ENCODE peak calls at places on chromosomes 11 and 22, in four cellular contexts. Y is adrenal gland, I is lower leg skin, B is body of pancreas. D is an unnamed sample.

GRCh38 chr22:27137809-27138400 is 480.5 kb downstream of the MIAT start:
- DNase-seq in Y (no peak), I (no peak), B (no peak), D (no peak)

GRCh38 chr11:62143727-62144126 is 19.9 kb downstream of the INCENP start:
- DNase-seq in Y (peak), I (peak), B (no peak), D (no peak)

GRCh38 chr22:46905415-46905814 is 143.0 kb downstream of the TBC1D22A start:
- DNase-seq in Y (no peak), I (peak), B (no peak), D (no peak)

GRCh38 chr22:37030560-37031281 is 11.2 kb downstream of the MPST start:
- DNase-seq in Y (no peak), I (no peak), B (no peak), D (no peak)

GRCh38 chr22:29167032-29167911 is 38.4 kb upstream of the EMID1 start:
- DNase-seq in Y (no peak), I (no peak), B (no peak), D (no peak)

GRCh38 chr22:30115705-30116104 is 35.4 kb downstream of the HORMAD2 start:
- DNase-seq in Y (no peak), I (no peak), B (no peak), D (no peak)

GRCh38 chr11:28110839-28111235 is 2.6 kb downstream of the METTL15 start:
- DNase-seq in Y (no peak), I (no peak), B (no peak), D (no peak)

GRCh38 chr11:134014502-134014901 is 54.4 kb upstream of the JAM3 start:
- DNase-seq in Y (peak), I (no peak), B (peak), D (no peak)

GRCh38 chr22:50027639-50028537 is 15.3 kb upstream of the IL17REL start:
- DNase-seq in Y (no peak), I (peak), B (no peak), D (no peak)

GRCh38 chr11:60124802-60125432 is 36.5 kb downstream of the MS4A2 start:
- DNase-seq in Y (no peak), I (no peak), B (no peak), D (no peak)

GRCh38 chr22:43992331-43992821 is 31.7 kb upstream of the PARVB start:
- DNase-seq in Y (no peak), I (no peak), B (no peak), D (no peak)

GRCh38 chr11:3890806-3891205 is 35.3 kb downstream of the STIM1 start:
- DNase-seq in Y (no peak), I (no peak), B (no peak), D (no peak)

GRCh38 chr11:122305018-122305417 is 189.0 kb upstream of the BLID start:
- DNase-seq in Y (no peak), I (no peak), B (no peak), D (no peak)

GRCh38 chr22:29030016-29030617 is 31.5 kb downstream of the C22orf31 start:
- DNase-seq in Y (no peak), I (no peak), B (peak), D (no peak)

GRCh38 chr11:68840661-68841653 is 759 bp downstream of the CPT1A start:
- DNase-seq in Y (peak), I (peak), B (peak), D (no peak)

GRCh38 chr22:42760806-42761565 is 40.3 kb upstream of the A4GALT start:
- DNase-seq in Y (no peak), I (no peak), B (no peak), D (no peak)

GRCh38 chr11:17581732-17582053 is 34.6 kb downstream of the OTOG start:
- DNase-seq in Y (peak), I (peak), B (no peak), D (no peak)

GRCh38 chr11:12845739-12846358 is 163.3 kb upstream of the RASSF10 start:
- DNase-seq in Y (no peak), I (no peak), B (peak), D (no peak)

GRCh38 chr11:94895971-94896370 is 77.4 kb downstream of the CWC15 start:
- DNase-seq in Y (no peak), I (no peak), B (no peak), D (no peak)

GRCh38 chr11:133911169-133911568 is 45.6 kb downstream of the IGSF9B start:
- DNase-seq in Y (no peak), I (no peak), B (no peak), D (no peak)

GRCh38 chr11:26297179-26297970 is 34.6 kb upstream of the ANO3 start:
- DNase-seq in Y (no peak), I (no peak), B (peak), D (no peak)

GRCh38 chr11:130449996-130450419 is 1.6 kb downstream of the ADAMTS15 start:
- DNase-seq in Y (peak), I (peak), B (peak), D (no peak)

GRCh38 chr22:46330426-46330825 is 5.1 kb upstream of the TRMU start:
- DNase-seq in Y (no peak), I (no peak), B (no peak), D (no peak)

GRCh38 chr11:10042699-10043098 is 251.3 kb downstream of the SBF2 start:
- DNase-seq in Y (no peak), I (no peak), B (peak), D (no peak)

GRCh38 chr22:30224161-30224857 is 22.2 kb downstream of the LIF start:
- DNase-seq in Y (no peak), I (no peak), B (no peak), D (no peak)

GRCh38 chr11:62883677-62884076 is 3.0 kb downstream of the SLC3A2 start:
- DNase-seq in Y (no peak), I (no peak), B (no peak), D (no peak)

GRCh38 chr22:17786435-17787158 is 12.3 kb upstream of the BID start:
- DNase-seq in Y (peak), I (peak), B (peak), D (no peak)

GRCh38 chr11:9151631-9152030 is 60.2 kb upstream of the SCUBE2 start:
- DNase-seq in Y (no peak), I (no peak), B (no peak), D (no peak)

GRCh38 chr11:128152796-128153696 is 434.3 kb downstream of the ETS1 start:
- DNase-seq in Y (no peak), I (no peak), B (no peak), D (no peak)

GRCh38 chr11:18000760-18001159 is 12.1 kb downstream of the SERGEF start:
- DNase-seq in Y (no peak), I (no peak), B (no peak), D (no peak)

GRCh38 chr11:64268687-64269379 is 15.6 kb downstream of the BAD start:
- DNase-seq in Y (peak), I (peak), B (peak), D (no peak)

GRCh38 chr11:64275031-64275800 is 9.2 kb downstream of the BAD start:
- DNase-seq in Y (no peak), I (no peak), B (no peak), D (no peak)

GRCh38 chr11:64268028-64268686 is 16.3 kb downstream of the BAD start:
- DNase-seq in Y (no peak), I (no peak), B (peak), D (no peak)

GRCh38 chr11:64269380-64270234 is 14.9 kb downstream of the BAD start:
- DNase-seq in Y (peak), I (peak), B (peak), D (peak)

GRCh38 chr11:64271339-64272132 is 12.9 kb downstream of the BAD start:
- DNase-seq in Y (peak), I (peak), B (peak), D (peak)
- TF ChIP-seq POLR2A in Y (peak), I (no peak), B (no peak), D (no peak)

GRCh38 chr11:75823415-75823814 is 8.4 kb downstream of the UVRAG start:
- DNase-seq in Y (no peak), I (no peak), B (no peak), D (no peak)

GRCh38 chr11:75831915-75832502 is 17.0 kb downstream of the UVRAG start:
- DNase-seq in Y (peak), I (no peak), B (no peak), D (no peak)

GRCh38 chr11:75821202-75821601 is 6.2 kb downstream of the UVRAG start:
- DNase-seq in Y (no peak), I (no peak), B (no peak), D (no peak)

GRCh38 chr11:75827562-75827961 is 12.6 kb downstream of the UVRAG start:
- DNase-seq in Y (no peak), I (no peak), B (no peak), D (no peak)

GRCh38 chr11:75826463-75827220 is 11.6 kb downstream of the UVRAG start:
- DNase-seq in Y (no peak), I (no peak), B (no peak), D (no peak)
- H3K4me3 ChIP-seq in Y (no peak), I (no peak), B (no peak), D (no peak)

GRCh38 chr11:77031599-77031998 is 2.6 kb upstream of the B3GNT6 start:
- DNase-seq in Y (no peak), I (no peak), B (no peak), D (no peak)

GRCh38 chr11:77026743-77027142 is 7.5 kb upstream of the B3GNT6 start:
- DNase-seq in Y (no peak), I (no peak), B (no peak), D (no peak)

GRCh38 chr11:77030834-77031414 is 3.3 kb upstream of the B3GNT6 start:
- DNase-seq in Y (no peak), I (no peak), B (no peak), D (no peak)

GRCh38 chr11:77027275-77027674 is 6.9 kb upstream of the B3GNT6 start:
- DNase-seq in Y (no peak), I (no peak), B (no peak), D (no peak)

GRCh38 chr11:77029829-77030228 is 4.4 kb upstream of the B3GNT6 start:
- DNase-seq in Y (no peak), I (no peak), B (no peak), D (no peak)
- TF ChIP-seq POLR2A in Y (no peak), I (no peak), B (no peak), D (no peak)

DNA sequence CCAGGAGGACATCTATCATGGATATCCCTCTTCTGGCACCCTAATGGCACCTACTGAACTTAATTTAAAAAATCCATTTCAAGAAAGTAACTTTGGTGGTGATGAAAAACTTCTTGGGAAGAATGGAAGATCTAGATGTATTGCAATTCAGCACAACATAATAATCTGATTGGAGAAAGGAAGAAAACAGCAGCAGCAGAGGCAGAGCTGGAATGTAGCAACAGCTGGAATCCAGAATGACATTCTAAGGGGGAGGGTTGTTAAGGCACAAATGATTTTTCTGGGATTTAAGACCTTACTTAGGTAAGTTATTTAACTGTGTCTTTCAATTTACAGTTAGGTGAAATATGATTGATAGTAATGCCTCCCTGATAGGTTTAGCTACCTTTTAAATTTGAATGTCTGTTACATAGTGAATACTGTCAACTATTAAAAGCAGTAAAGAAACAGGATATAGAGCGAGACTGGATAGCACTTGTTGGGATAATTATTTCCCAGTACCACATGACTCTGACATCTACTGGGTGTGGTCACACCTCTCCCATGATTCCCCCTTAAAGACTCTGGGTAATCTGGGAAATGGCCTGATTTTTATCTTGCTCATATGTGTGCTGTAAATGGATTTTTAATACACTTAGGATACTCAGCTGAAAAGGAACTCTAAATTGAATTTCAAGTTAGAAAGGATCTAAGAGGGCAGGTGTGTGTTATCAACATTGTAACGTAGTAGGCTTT is 11.7 kb downstream of the CAPRIN1 start:
- DNase-seq in Y (no peak), I (no peak), B (no peak), D (no peak)
- H3K4me3 ChIP-seq in Y (no peak), I (no peak), B (no peak), D (no peak)

GRCh38 chr11:118997627-118998387 is at the start of gene CENATAC:
- DNase-seq in Y (peak), I (peak), B (peak), D (peak)

GRCh38 chr11:118996926-118997626 is 862 bp upstream of the CENATAC start:
- DNase-seq in Y (no peak), I (no peak), B (no peak), D (no peak)

GRCh38 chr11:118998388-118998717 is 415 bp downstream of the CENATAC start:
- DNase-seq in Y (no peak), I (no peak), B (no peak), D (no peak)

GRCh38 chr11:119000906-119001305 is 3.0 kb downstream of the CENATAC start:
- DNase-seq in Y (no peak), I (no peak), B (no peak), D (no peak)

GRCh38 chr11:118998822-118999221 is 884 bp downstream of the CENATAC start:
- DNase-seq in Y (peak), I (no peak), B (no peak), D (no peak)
- TF ChIP-seq POLR2A in Y (peak), I (no peak), B (no peak), D (no peak)

DNA sequence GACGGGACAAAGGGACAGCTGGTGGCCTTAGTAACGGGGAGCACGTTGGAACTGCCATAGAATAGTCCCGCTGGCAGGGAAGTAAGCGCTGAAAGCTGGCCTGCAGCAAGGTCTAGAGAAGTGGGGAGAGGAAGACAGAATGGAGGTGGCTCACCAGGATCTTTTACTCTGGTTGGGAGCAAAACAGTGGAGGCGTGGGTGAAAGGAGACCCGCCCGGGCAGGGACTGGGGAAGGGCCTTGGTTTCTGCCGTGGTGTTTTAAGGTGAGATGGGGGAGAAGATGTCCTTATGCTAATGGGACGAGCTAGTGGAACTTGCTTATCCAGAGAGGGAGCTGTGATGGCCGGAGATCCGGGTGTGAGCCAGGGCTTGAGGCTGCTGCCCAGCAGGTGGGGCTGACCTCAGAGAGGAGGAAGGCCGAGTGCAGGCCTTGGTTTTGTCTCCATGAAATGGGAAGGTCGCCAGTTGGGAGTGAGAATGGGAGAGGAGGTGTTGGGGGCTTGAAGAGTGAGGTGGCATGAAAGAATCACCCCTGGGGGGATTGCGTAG is 56.4 kb upstream of the CTTN start:
- DNase-seq in Y (peak), I (no peak), B (no peak), D (no peak)
- H3K4me3 ChIP-seq in Y (no peak), I (no peak), B (no peak), D (no peak)

GRCh38 chr22:38312261-38312800 is 4.9 kb downstream of the CSNK1E start:
- DNase-seq in Y (no peak), I (no peak), B (no peak), D (no peak)
- TF ChIP-seq POLR2A in Y (no peak), I (no peak), B (no peak), D (no peak)

GRCh38 chr11:40289370-40289769 is 1170.1 kb downstream of the LRRC4C start:
- DNase-seq in Y (no peak), I (no peak), B (no peak), D (no peak)

GRCh38 chr11:40293655-40294342 is 1165.7 kb downstream of the LRRC4C start:
- DNase-seq in Y (peak), I (peak), B (peak), D (no peak)

GRCh38 chr11:40290031-40290650 is 1169.3 kb downstream of the LRRC4C start:
- DNase-seq in Y (no peak), I (no peak), B (no peak), D (no peak)

GRCh38 chr11:40292636-40293585 is 1166.5 kb downstream of the LRRC4C start:
- DNase-seq in Y (no peak), I (no peak), B (no peak), D (no peak)

GRCh38 chr11:40291304-40292100 is 1168.0 kb downstream of the LRRC4C start:
- DNase-seq in Y (no peak), I (no peak), B (no peak), D (no peak)
- H3K4me3 ChIP-seq in Y (no peak), I (no peak), B (no peak), D (no peak)

DNA sequence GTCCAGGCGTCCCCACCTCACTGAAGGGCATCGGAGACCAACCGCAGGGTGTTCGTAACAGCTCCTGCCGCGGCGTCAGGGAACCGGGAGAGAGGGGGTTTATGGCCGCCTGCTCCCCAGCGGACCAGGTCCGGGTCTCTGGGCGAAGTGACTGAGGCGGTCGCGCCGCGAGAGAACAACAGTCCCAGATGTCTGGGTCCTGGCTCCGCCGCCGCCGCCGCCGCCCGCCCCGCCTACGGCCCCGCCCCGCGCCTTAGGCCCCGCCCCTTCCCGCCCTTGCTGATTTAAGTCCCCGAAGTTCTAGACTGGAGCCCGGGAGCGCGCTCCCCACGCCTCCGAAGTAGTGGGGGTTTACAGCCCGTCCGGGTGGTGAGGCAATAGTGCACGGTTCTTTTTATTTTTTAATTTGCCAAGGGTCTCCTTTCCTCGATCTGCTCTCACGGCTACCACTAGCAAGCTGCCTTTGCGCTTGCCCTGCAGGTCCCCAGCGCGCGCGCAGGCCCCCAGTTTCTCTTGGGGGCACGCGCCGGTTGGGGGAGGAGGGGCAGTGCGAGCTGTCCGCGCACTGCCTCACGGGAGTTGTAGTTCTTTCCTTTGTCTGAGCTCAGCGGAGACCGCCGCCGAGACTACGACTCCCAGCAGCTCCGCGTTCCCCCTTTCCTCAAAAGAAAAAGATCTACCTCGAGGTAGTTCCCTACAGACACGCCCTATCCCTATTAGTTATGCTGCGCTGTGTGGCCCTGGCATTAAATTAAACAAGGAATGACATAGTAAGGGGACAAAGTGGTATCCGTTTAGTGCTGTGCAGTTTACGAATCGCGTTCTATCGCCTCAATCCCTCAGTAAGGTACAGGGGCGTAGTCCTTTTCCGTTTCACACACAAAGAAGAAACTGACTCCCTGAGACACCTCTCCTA is at the start of gene PGM2L1:
- DNase-seq in Y (peak), I (peak), B (peak), D (peak)
- TF ChIP-seq POLR2A in Y (peak), I (no peak), B (peak), D (peak)

GRCh38 chr11:96306933-96307747 is 35.9 kb downstream of the MAML2 start:
- DNase-seq in Y (peak), I (peak), B (peak), D (peak)
- H3K4me3 ChIP-seq in Y (no peak), I (no peak), B (no peak), D (peak)